ENCODE peak calls at places on chromosomes 7 and 10, in six cellular contexts. S, I, E, K, V and R are unnamed samples.

GRCh38 chr7:111958431-111958830 is 247.8 kb downstream of the DOCK4 start:
- DNase-seq in S (no peak), I (no peak), E (no peak), K (no peak), V (no peak), R (no peak)

GRCh38 chr10:98299341-98299740 is 31.3 kb upstream of the LOXL4 start:
- DNase-seq in S (no peak), I (no peak), E (no peak), K (no peak), V (no peak), R (no peak)

GRCh38 chr7:577971-578370 is 58.3 kb upstream of the PDGFA start:
- DNase-seq in S (no peak), I (no peak), E (no peak), K (no peak), V (no peak), R (no peak)

GRCh38 chr7:12423355-12423994 is 19.8 kb upstream of the VWDE start:
- DNase-seq in S (no peak), I (peak), E (no peak), K (no peak), V (peak), R (peak)

GRCh38 chr10:64546073-64546472 is 1024.9 kb downstream of the REEP3 start:
- DNase-seq in S (no peak), I (no peak), E (no peak), K (no peak), V (no peak), R (no peak)

GRCh38 chr7:90172624-90173023 is 18.4 kb downstream of the STEAP1 start:
- DNase-seq in S (no peak), I (no peak), E (no peak), K (no peak), V (no peak), R (no peak)

GRCh38 chr7:132154248-132154647 is 422.0 kb downstream of the PLXNA4 start:
- DNase-seq in S (no peak), I (no peak), E (no peak), K (no peak), V (no peak), R (no peak)

GRCh38 chr7:34080513-34080912 is 175.2 kb downstream of the BMPER start:
- DNase-seq in S (no peak), I (no peak), E (no peak), K (no peak), V (peak), R (peak)

GRCh38 chr10:125072824-125073223 is 87.5 kb downstream of the CTBP2 start:
- DNase-seq in S (no peak), I (no peak), E (no peak), K (no peak), V (no peak), R (no peak)

GRCh38 chr7:33933611-33934281 is 28.4 kb downstream of the BMPER start:
- DNase-seq in S (no peak), I (no peak), E (no peak), K (no peak), V (peak), R (peak)

GRCh38 chr10:44193156-44193555 is 191.7 kb downstream of the CXCL12 start:
- DNase-seq in S (no peak), I (no peak), E (no peak), K (no peak), V (peak), R (no peak)

GRCh38 chr10:114492351-114493037 is 88.2 kb upstream of the AFAP1L2 start:
- DNase-seq in S (no peak), I (no peak), E (no peak), K (no peak), V (peak), R (no peak)

DNA sequence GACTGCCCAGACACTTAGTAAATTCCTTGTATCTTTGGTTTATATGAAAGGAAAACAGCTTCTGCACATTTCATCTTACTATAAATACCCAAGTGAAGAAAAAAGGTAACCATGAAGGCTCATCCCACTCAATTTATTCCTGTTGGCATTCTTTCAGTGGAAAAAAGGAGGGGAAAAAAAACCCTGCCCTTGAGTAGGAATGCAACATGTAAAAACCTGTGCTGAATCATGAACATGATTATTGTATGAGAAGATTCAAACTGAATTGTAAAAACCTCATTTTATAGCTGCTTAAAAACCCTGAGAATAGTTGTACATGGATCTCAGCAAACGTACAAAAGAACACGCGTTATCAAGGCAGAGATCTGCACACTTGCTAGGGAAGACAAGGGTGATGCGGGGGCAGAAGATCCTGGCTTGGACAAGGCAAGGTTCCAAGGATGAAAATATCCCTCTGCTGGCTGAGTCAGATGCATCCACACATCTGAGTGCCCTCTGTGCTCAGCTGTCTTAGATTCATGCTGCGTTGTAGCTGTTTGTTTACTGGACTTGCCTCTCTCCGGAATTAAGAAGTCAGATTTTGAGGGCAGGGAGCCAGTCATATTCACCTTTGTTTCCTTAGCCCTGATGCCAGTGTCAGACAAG is 658.2 kb downstream of the PARD3 start:
- DNase-seq in S (no peak), I (no peak), E (no peak), K (no peak), V (peak), R (no peak)
- TF ChIP-seq CTCF in S (no peak), I (peak), E (no peak), K (no peak), V (peak), R (peak)

GRCh38 chr7:67896721-67897120 is 900.1 kb downstream of the TYW1 start:
- DNase-seq in S (no peak), I (no peak), E (no peak), K (no peak), V (no peak), R (no peak)

GRCh38 chr7:67902143-67902542 is 905.5 kb downstream of the TYW1 start:
- DNase-seq in S (no peak), I (no peak), E (no peak), K (no peak), V (no peak), R (no peak)

DNA sequence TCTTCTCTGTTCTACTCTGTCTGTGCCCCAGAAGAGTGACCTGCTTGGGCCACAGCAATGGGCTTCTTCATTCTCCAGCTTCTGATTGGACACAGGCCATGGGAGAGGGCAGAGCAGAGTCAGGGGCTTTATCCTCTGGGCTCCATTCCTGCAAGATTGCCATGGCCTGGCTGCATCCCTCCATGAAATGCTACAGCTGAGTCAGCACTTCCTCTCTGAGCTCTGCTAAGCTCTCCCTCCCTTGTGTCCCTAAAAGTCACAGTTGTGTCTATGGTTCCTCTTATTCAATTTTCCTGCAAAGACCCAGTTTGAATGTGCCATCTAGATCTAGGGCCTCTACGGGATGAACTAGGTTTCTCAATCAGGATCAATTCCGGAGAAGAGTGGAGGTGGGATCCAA is 903.8 kb downstream of the TYW1 start:
- DNase-seq in S (no peak), I (no peak), E (no peak), K (no peak), V (no peak), R (no peak)
- TF ChIP-seq CTCF in S (no peak), I (no peak), E (no peak), K (no peak), V (no peak), R (no peak)

GRCh38 chr10:71748671-71749191 is 24.6 kb downstream of the VSIR start:
- DNase-seq in S (peak), I (no peak), E (peak), K (peak), V (no peak), R (no peak)
- TF ChIP-seq CTCF in S (no peak), I (no peak), E (peak), K (no peak), V (no peak), R (no peak)

GRCh38 chr10:14200645-14201534 is 129.8 kb downstream of the FRMD4A start:
- DNase-seq in S (no peak), I (no peak), E (no peak), K (peak), V (peak), R (no peak)
- TF ChIP-seq CTCF in S (no peak), I (peak), E (peak), K (no peak), V (peak), R (peak)

GRCh38 chr7:98872328-98872924 is 2.6 kb upstream of the TMEM130 start:
- DNase-seq in S (no peak), I (no peak), E (peak), K (no peak), V (no peak), R (no peak)
- TF ChIP-seq CTCF in S (no peak), I (peak), E (peak), K (peak), V (peak), R (peak)

GRCh38 chr10:127349737-127350136 is 153.3 kb upstream of the INSYN2A start:
- DNase-seq in S (no peak), I (no peak), E (no peak), K (no peak), V (peak), R (no peak)

GRCh38 chr10:127346604-127347003 is 150.2 kb upstream of the INSYN2A start:
- DNase-seq in S (no peak), I (no peak), E (no peak), K (no peak), V (no peak), R (no peak)

GRCh38 chr10:127344346-127344745 is 148.0 kb upstream of the INSYN2A start:
- DNase-seq in S (no peak), I (no peak), E (no peak), K (no peak), V (no peak), R (no peak)

GRCh38 chr10:127345231-127345965 is 149.0 kb upstream of the INSYN2A start:
- DNase-seq in S (no peak), I (no peak), E (no peak), K (no peak), V (no peak), R (no peak)

GRCh38 chr10:127347202-127347959 is 151.0 kb upstream of the INSYN2A start:
- DNase-seq in S (no peak), I (no peak), E (no peak), K (no peak), V (no peak), R (no peak)
- TF ChIP-seq CTCF in S (no peak), I (no peak), E (no peak), K (no peak), V (no peak), R (no peak)

GRCh38 chr7:120939345-120939744 is 11.2 kb upstream of the ING3 start:
- DNase-seq in S (no peak), I (no peak), E (no peak), K (no peak), V (no peak), R (no peak)

GRCh38 chr7:120942861-120943260 is 7.7 kb upstream of the ING3 start:
- DNase-seq in S (no peak), I (no peak), E (no peak), K (no peak), V (no peak), R (no peak)

GRCh38 chr7:120944826-120945562 is 5.6 kb upstream of the ING3 start:
- DNase-seq in S (no peak), I (no peak), E (no peak), K (no peak), V (no peak), R (no peak)

GRCh38 chr7:120941856-120942255 is 8.7 kb upstream of the ING3 start:
- DNase-seq in S (no peak), I (no peak), E (no peak), K (no peak), V (no peak), R (no peak)

DNA sequence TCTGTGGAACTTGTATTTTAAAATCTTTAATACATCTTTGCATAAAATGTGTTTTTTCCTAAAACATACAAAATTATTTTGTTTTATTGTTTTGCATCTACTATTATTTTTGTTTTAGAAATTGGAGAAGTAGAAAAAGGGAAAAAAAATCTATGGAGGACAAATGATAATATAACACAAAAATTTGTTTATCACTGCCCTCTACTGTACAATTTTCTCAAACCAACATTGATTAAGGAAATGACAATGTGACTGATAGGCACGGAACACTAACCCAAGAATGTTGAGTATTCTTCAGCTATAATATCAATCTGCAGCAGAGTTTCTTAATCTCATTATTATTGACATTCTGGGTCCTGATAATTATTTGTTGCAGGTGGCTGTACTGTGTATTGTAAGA is 9.5 kb upstream of the ING3 start:
- DNase-seq in S (no peak), I (no peak), E (no peak), K (no peak), V (no peak), R (no peak)
- TF ChIP-seq CTCF in S (no peak), I (peak), E (peak), K (peak), V (peak), R (no peak)